ENCODE peak calls at places on chromosome 20, in five cellular contexts. S is ascending aorta; C is effector memory CD4-positive, alpha-beta T cell; H is A673; V is cardiac muscle cell. B is an unnamed sample. For H3K27me3, the result is how much of the 10 kb centered on the place peaks cover.

GRCh38 chr20:12255571-12255970 is 337.9 kb downstream of the BTBD3 start:
- DNase-seq in S (no peak), C (no peak), H (no peak), V (no peak), B (no peak)

GRCh38 chr20:41989039-41989679 is 371.0 kb upstream of the CHD6 start:
- DNase-seq in S (no peak), C (no peak), H (no peak), V (no peak), B (no peak)

GRCh38 chr20:37758332-37758731 is 64.5 kb downstream of the CTNNBL1 start:
- DNase-seq in S (no peak), C (no peak), H (no peak), V (no peak), B (no peak)

GRCh38 chr20:11067359-11067758 is 393.6 kb upstream of the JAG1 start:
- DNase-seq in S (no peak), C (no peak), H (no peak), V (peak), B (no peak)

GRCh38 chr20:47521059-47521808 is 19.5 kb downstream of the NCOA3 start:
- DNase-seq in S (no peak), C (no peak), H (no peak), V (no peak), B (no peak)

GRCh38 chr20:45487231-45487635 is 17.7 kb downstream of the WFDC2 start:
- DNase-seq in S (no peak), C (no peak), H (peak), V (peak), B (no peak)

GRCh38 chr20:48058611-48059559 is 273.6 kb upstream of the SULF2 start:
- DNase-seq in S (no peak), C (no peak), H (no peak), V (no peak), B (no peak)

GRCh38 chr20:9087531-9088217 is 18.8 kb downstream of the PLCB4 start:
- DNase-seq in S (no peak), C (no peak), H (no peak), V (no peak), B (no peak)

GRCh38 chr20:24470031-24470781 is 777 bp downstream of the SYNDIG1 start:
- DNase-seq in S (no peak), C (no peak), H (peak), V (peak), B (peak)

GRCh38 chr20:47354388-47354709 is 2.1 kb downstream of the ZMYND8 start:
- DNase-seq in S (no peak), C (no peak), H (no peak), V (no peak), B (no peak)

GRCh38 chr20:341682-342081 is 5.2 kb upstream of the NRSN2 start:
- DNase-seq in S (no peak), C (no peak), H (peak), V (no peak), B (no peak)

GRCh38 chr20:36112112-36112511 is 42.4 kb upstream of the EPB41L1 start:
- DNase-seq in S (no peak), C (no peak), H (no peak), V (no peak), B (no peak)

GRCh38 chr20:10921491-10922010 is 247.8 kb upstream of the JAG1 start:
- DNase-seq in S (no peak), C (no peak), H (no peak), V (no peak), B (no peak)

GRCh38 chr20:58907481-58908137 is 55.1 kb downstream of the GNAS start:
- DNase-seq in S (peak), C (peak), H (peak), V (peak), B (peak)
- H3K4me3 ChIP-seq in S (peak), C (no peak), H (peak), V (peak), B (peak)

GRCh38 chr20:16369441-16369840 is 203.8 kb downstream of the KIF16B start:
- DNase-seq in S (no peak), C (no peak), H (no peak), V (no peak), B (no peak)

GRCh38 chr20:16367948-16368560 is 205.2 kb downstream of the KIF16B start:
- DNase-seq in S (no peak), C (no peak), H (no peak), V (no peak), B (no peak)

GRCh38 chr20:16363832-16364687 is 209.2 kb downstream of the KIF16B start:
- DNase-seq in S (no peak), C (no peak), H (no peak), V (no peak), B (no peak)

GRCh38 chr20:16366548-16366947 is 206.7 kb downstream of the KIF16B start:
- DNase-seq in S (no peak), C (no peak), H (no peak), V (no peak), B (no peak)

GRCh38 chr20:16368645-16369292 is 204.5 kb downstream of the KIF16B start:
- DNase-seq in S (no peak), C (no peak), H (no peak), V (no peak), B (no peak)
- H3K27ac ChIP-seq in S (peak), C (no peak), H (no peak), V (no peak), B (no peak)

DNA sequence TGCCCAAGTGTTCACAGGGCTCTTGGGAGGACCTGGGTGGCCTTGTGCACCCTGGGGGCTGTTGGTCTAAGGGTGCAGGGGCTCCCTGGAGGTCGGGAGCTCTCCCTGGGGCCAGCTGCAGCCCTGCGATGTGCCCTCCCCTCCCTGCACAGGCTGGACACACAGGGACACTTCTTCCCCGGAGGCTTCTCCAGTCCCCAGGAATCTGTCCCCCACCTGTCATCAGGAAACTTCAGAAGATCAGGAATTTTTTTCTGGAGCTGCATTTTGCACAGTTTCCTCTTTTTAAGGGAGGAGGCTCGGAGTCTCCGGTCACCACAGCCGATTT is 66.9 kb upstream of the BHLHE23 start:
- DNase-seq in S (no peak), C (no peak), H (no peak), V (no peak), B (no peak)
- H3K27me3 ChIP-seq in S (under half), C (under half), H (half or more), V (under half), B (under half)

GRCh38 chr20:50304501-50304856 is 113.8 kb downstream of the CEBPB start:
- DNase-seq in S (no peak), C (no peak), H (no peak), V (no peak), B (no peak)

GRCh38 chr20:50306478-50307423 is 116.1 kb downstream of the CEBPB start:
- DNase-seq in S (no peak), C (no peak), H (no peak), V (no peak), B (no peak)

GRCh38 chr20:50303573-50304500 is 113.2 kb downstream of the CEBPB start:
- DNase-seq in S (no peak), C (no peak), H (peak), V (peak), B (peak)

GRCh38 chr20:50305636-50306477 is 115.2 kb downstream of the CEBPB start:
- DNase-seq in S (no peak), C (no peak), H (no peak), V (no peak), B (no peak)

DNA sequence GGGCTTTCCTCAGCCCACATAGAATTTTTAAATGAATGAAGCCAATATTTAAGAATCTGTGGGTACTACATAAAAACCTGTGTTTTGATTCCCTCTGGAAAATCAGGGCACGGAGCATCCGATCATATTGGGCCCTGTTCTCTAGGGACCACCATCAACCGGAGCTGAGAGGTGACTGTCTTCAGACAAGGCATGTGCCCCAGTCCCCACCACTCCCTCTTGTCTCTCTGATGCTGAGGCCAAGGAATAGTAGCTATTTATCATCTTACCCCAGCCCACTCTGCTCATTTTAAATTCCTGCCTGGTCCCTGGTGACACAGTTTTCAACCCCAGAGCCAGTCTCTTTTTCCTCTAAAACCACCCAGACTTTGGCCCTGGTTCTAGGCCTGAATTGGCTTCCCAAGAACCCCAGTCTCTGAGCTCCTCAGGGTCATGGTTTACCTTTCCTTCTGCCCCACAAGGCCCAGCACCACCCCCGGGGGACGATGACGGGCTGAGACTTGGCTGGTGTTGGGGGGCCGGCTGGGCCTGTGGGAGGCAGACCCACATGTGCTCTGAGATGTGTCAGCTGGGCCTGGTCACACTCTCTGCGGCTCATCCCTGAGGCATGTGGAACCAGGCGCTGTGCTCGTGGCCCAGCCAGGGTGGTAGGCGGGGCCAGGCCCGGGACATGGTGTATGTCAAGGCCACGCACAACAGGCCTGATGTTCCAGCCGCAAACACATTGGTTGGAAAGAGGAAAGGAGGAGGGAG is 114.4 kb downstream of the CEBPB start:
- DNase-seq in S (no peak), C (no peak), H (no peak), V (no peak), B (no peak)
- H3K4me3 ChIP-seq in S (no peak), C (no peak), H (no peak), V (no peak), B (no peak)

GRCh38 chr20:4084096-4084495 is 68.7 kb upstream of the RNF24 start:
- DNase-seq in S (no peak), C (no peak), H (no peak), V (no peak), B (no peak)

GRCh38 chr20:4083103-4083864 is 67.9 kb upstream of the RNF24 start:
- DNase-seq in S (no peak), C (no peak), H (no peak), V (no peak), B (no peak)

GRCh38 chr20:4081396-4081795 is 66.0 kb upstream of the RNF24 start:
- DNase-seq in S (no peak), C (no peak), H (no peak), V (no peak), B (no peak)

GRCh38 chr20:4084721-4085120 is 69.4 kb upstream of the RNF24 start:
- DNase-seq in S (no peak), C (no peak), H (no peak), V (no peak), B (no peak)

GRCh38 chr20:4082406-4083102 is 67.2 kb upstream of the RNF24 start:
- DNase-seq in S (no peak), C (peak), H (peak), V (peak), B (no peak)
- H3K27ac ChIP-seq in S (peak), C (peak), H (peak), V (peak), B (no peak)